ENCODE peak calls at places on chromosome 10, in eight cellular contexts. One of them, this sample, is unnamed.

GRCh38 chr10:73991846-73992245 is 6.1 kb upstream of the VCL start:
- DNase-seq in nephron progenitor cell: no peak
- DNase-seq in ovary: no peak
- DNase-seq in GM20000: peak; percentile 68
- DNase-seq in hepatocyte: no peak
- DNase-seq in GM13977: peak; percentile 69
- DNase-seq in GM06990: peak; percentile 54
- DNase-seq in cardiac fibroblast: no peak
- DNase-seq in this sample: peak; percentile 72

GRCh38 chr10:43605850-43606322 is 352 bp upstream of the ZNF485 start:
- DNase-seq in ovary: no peak
- DNase-seq in GM06990: no peak
- DNase-seq in GM20000: no peak
- DNase-seq in hepatocyte: no peak
- DNase-seq in GM13977: no peak
- DNase-seq in cardiac fibroblast: no peak
- DNase-seq in nephron progenitor cell: no peak
- DNase-seq in this sample: no peak

GRCh38 chr10:114613237-114613979 is 44.7 kb downstream of the ABLIM1 start:
- DNase-seq in GM20000: no peak
- DNase-seq in GM13977: no peak
- DNase-seq in nephron progenitor cell: no peak
- DNase-seq in hepatocyte: no peak
- DNase-seq in ovary: no peak
- DNase-seq in GM06990: no peak
- DNase-seq in cardiac fibroblast: no peak
- DNase-seq in this sample: no peak

GRCh38 chr10:50614444-50615137 is 9.2 kb downstream of the SGMS1 start:
- DNase-seq in ovary: no peak
- DNase-seq in GM06990: peak; percentile 3
- DNase-seq in nephron progenitor cell: peak; percentile 29
- DNase-seq in hepatocyte: peak; percentile 39
- DNase-seq in GM20000: no peak
- DNase-seq in GM13977: peak; percentile 28
- DNase-seq in cardiac fibroblast: no peak
- DNase-seq in this sample: peak; percentile 35

GRCh38 chr10:22391605-22392004 is 46.3 kb downstream of the SPAG6 start:
- DNase-seq in nephron progenitor cell: no peak
- DNase-seq in GM20000: no peak
- DNase-seq in cardiac fibroblast: no peak
- DNase-seq in GM13977: no peak
- DNase-seq in hepatocyte: no peak
- DNase-seq in ovary: no peak
- DNase-seq in GM06990: no peak
- DNase-seq in this sample: no peak

GRCh38 chr10:4018054-4018511 is 233.1 kb upstream of the KLF6 start:
- DNase-seq in GM13977: no peak
- DNase-seq in nephron progenitor cell: no peak
- DNase-seq in GM20000: no peak
- DNase-seq in hepatocyte: no peak
- DNase-seq in cardiac fibroblast: no peak
- DNase-seq in GM06990: no peak
- DNase-seq in ovary: no peak
- DNase-seq in this sample: no peak

GRCh38 chr10:54853883-54854282 is 52.9 kb upstream of the PCDH15 start:
- DNase-seq in hepatocyte: no peak
- DNase-seq in cardiac fibroblast: no peak
- DNase-seq in ovary: no peak
- DNase-seq in nephron progenitor cell: no peak
- DNase-seq in GM13977: no peak
- DNase-seq in GM20000: no peak
- DNase-seq in GM06990: no peak
- DNase-seq in this sample: no peak

GRCh38 chr10:97134202-97134601 is 51.6 kb downstream of the SLIT1 start:
- DNase-seq in nephron progenitor cell: no peak
- DNase-seq in GM13977: no peak
- DNase-seq in cardiac fibroblast: no peak
- DNase-seq in ovary: no peak
- DNase-seq in hepatocyte: no peak
- DNase-seq in GM20000: no peak
- DNase-seq in GM06990: no peak
- DNase-seq in this sample: no peak

GRCh38 chr10:110498087-110498981 is 627 bp downstream of the DUSP5 start:
- DNase-seq in cardiac fibroblast: peak; percentile 73
- DNase-seq in nephron progenitor cell: peak; percentile 71
- DNase-seq in ovary: peak; percentile 65
- DNase-seq in GM06990: peak; percentile 76
- DNase-seq in GM20000: peak; percentile 53
- DNase-seq in hepatocyte: peak; percentile 78
- DNase-seq in GM13977: peak; percentile 52
- DNase-seq in this sample: no peak

GRCh38 chr10:79253704-79254103 is 93.6 kb upstream of the PPIF start:
- DNase-seq in GM06990: no peak
- DNase-seq in cardiac fibroblast: no peak
- DNase-seq in ovary: no peak
- DNase-seq in GM13977: no peak
- DNase-seq in hepatocyte: no peak
- DNase-seq in GM20000: no peak
- DNase-seq in nephron progenitor cell: no peak
- DNase-seq in this sample: no peak

GRCh38 chr10:10528563-10528910 is 489.1 kb upstream of the CELF2 start:
- DNase-seq in GM13977: no peak
- DNase-seq in GM06990: no peak
- DNase-seq in nephron progenitor cell: no peak
- DNase-seq in GM20000: no peak
- DNase-seq in hepatocyte: no peak
- DNase-seq in cardiac fibroblast: peak; percentile 46
- DNase-seq in ovary: no peak
- DNase-seq in this sample: no peak

GRCh38 chr10:103663802-103664201 is 170.3 kb downstream of the NEURL1 start:
- DNase-seq in hepatocyte: no peak
- DNase-seq in ovary: no peak
- DNase-seq in GM13977: no peak
- DNase-seq in GM20000: no peak
- DNase-seq in GM06990: no peak
- DNase-seq in cardiac fibroblast: no peak
- DNase-seq in nephron progenitor cell: no peak
- DNase-seq in this sample: no peak

GRCh38 chr10:78343266-78343665 is 309.6 kb downstream of the RPS24 start:
- DNase-seq in cardiac fibroblast: no peak
- DNase-seq in hepatocyte: no peak
- DNase-seq in GM06990: no peak
- DNase-seq in GM20000: no peak
- DNase-seq in ovary: no peak
- DNase-seq in GM13977: no peak
- DNase-seq in nephron progenitor cell: no peak
- DNase-seq in this sample: no peak

GRCh38 chr10:86258940-86259339 is 107.7 kb downstream of the GRID1 start:
- DNase-seq in ovary: no peak
- DNase-seq in GM06990: no peak
- DNase-seq in GM13977: no peak
- DNase-seq in cardiac fibroblast: no peak
- DNase-seq in nephron progenitor cell: no peak
- DNase-seq in GM20000: no peak
- DNase-seq in hepatocyte: no peak
- DNase-seq in this sample: no peak

GRCh38 chr10:124105594-124105993 is 12.2 kb upstream of the CHST15 start:
- DNase-seq in cardiac fibroblast: no peak
- DNase-seq in GM20000: no peak
- DNase-seq in hepatocyte: no peak
- DNase-seq in nephron progenitor cell: no peak
- DNase-seq in GM13977: no peak
- DNase-seq in ovary: peak; percentile 35
- DNase-seq in GM06990: no peak
- DNase-seq in this sample: no peak

GRCh38 chr10:89431977-89432376 is 17.6 kb downstream of the IFIT5 start:
- DNase-seq in GM20000: no peak
- DNase-seq in ovary: no peak
- DNase-seq in hepatocyte: peak; percentile 50
- DNase-seq in GM13977: no peak
- DNase-seq in GM06990: no peak
- DNase-seq in cardiac fibroblast: peak; percentile 72
- DNase-seq in nephron progenitor cell: no peak
- DNase-seq in this sample: no peak

GRCh38 chr10:8702181-8702580 is 647.7 kb downstream of the GATA3 start:
- DNase-seq in GM20000: no peak
- DNase-seq in nephron progenitor cell: no peak
- DNase-seq in GM06990: no peak
- DNase-seq in ovary: no peak
- DNase-seq in GM13977: no peak
- DNase-seq in hepatocyte: no peak
- DNase-seq in cardiac fibroblast: no peak
- DNase-seq in this sample: no peak

GRCh38 chr10:93752761-93753160 is 5.0 kb upstream of the LGI1 start:
- DNase-seq in hepatocyte: peak; percentile 78
- DNase-seq in cardiac fibroblast: peak; percentile 45
- DNase-seq in GM20000: no peak
- DNase-seq in ovary: no peak
- DNase-seq in GM13977: no peak
- DNase-seq in GM06990: no peak
- DNase-seq in nephron progenitor cell: no peak
- DNase-seq in this sample: no peak

GRCh38 chr10:78407009-78407711 is 373.5 kb downstream of the RPS24 start:
- DNase-seq in ovary: peak; percentile 94
- DNase-seq in nephron progenitor cell: peak; percentile 95
- DNase-seq in cardiac fibroblast: peak; percentile 96
- DNase-seq in GM20000: peak; percentile 56
- DNase-seq in hepatocyte: peak; percentile 93
- DNase-seq in GM06990: peak; percentile 22
- DNase-seq in GM13977: peak; percentile 68
- DNase-seq in this sample: peak; percentile 65

GRCh38 chr10:110793128-110793812 is 78.5 kb upstream of the PDCD4 start:
- DNase-seq in nephron progenitor cell: no peak
- DNase-seq in GM20000: no peak
- DNase-seq in hepatocyte: no peak
- DNase-seq in GM06990: no peak
- DNase-seq in ovary: no peak
- DNase-seq in GM13977: no peak
- DNase-seq in cardiac fibroblast: no peak
- DNase-seq in this sample: no peak

GRCh38 chr10:105056413-105056812 is 415.3 kb downstream of the SORCS3 start:
- DNase-seq in hepatocyte: no peak
- DNase-seq in GM06990: no peak
- DNase-seq in GM13977: no peak
- DNase-seq in GM20000: no peak
- DNase-seq in cardiac fibroblast: no peak
- DNase-seq in ovary: no peak
- DNase-seq in nephron progenitor cell: no peak
- DNase-seq in this sample: no peak
- TF ChIP-seq CTCF in hepatocyte: no peak
- TF ChIP-seq CTCF in GM06990: no peak
- TF ChIP-seq CTCF in GM13977: no peak
- TF ChIP-seq CTCF in GM20000: no peak
- TF ChIP-seq CTCF in cardiac fibroblast: no peak
- TF ChIP-seq CTCF in ovary: no peak
- TF ChIP-seq CTCF in nephron progenitor cell: no peak
- TF ChIP-seq CTCF in this sample: no peak

GRCh38 chr10:128843972-128844371 is 623.1 kb upstream of the MGMT start:
- DNase-seq in GM06990: no peak
- DNase-seq in GM13977: no peak
- DNase-seq in hepatocyte: no peak
- DNase-seq in nephron progenitor cell: no peak
- DNase-seq in ovary: no peak
- DNase-seq in cardiac fibroblast: peak; percentile 44
- DNase-seq in GM20000: no peak
- DNase-seq in this sample: no peak
- TF ChIP-seq CTCF in GM06990: no peak
- TF ChIP-seq CTCF in GM13977: no peak
- TF ChIP-seq CTCF in hepatocyte: peak; percentile 45
- TF ChIP-seq CTCF in nephron progenitor cell: peak; percentile 27
- TF ChIP-seq CTCF in ovary: no peak
- TF ChIP-seq CTCF in cardiac fibroblast: no peak
- TF ChIP-seq CTCF in GM20000: no peak
- TF ChIP-seq CTCF in this sample: no peak

GRCh38 chr10:30121401-30121800 is 62.0 kb upstream of the JCAD start:
- DNase-seq in ovary: no peak
- DNase-seq in GM13977: no peak
- DNase-seq in GM06990: no peak
- DNase-seq in nephron progenitor cell: no peak
- DNase-seq in hepatocyte: no peak
- DNase-seq in cardiac fibroblast: peak; percentile 1
- DNase-seq in GM20000: no peak
- DNase-seq in this sample: no peak

GRCh38 chr10:30127120-30127541 is 67.7 kb upstream of the JCAD start:
- DNase-seq in hepatocyte: peak; percentile 23
- DNase-seq in GM13977: no peak
- DNase-seq in ovary: no peak
- DNase-seq in GM20000: no peak
- DNase-seq in cardiac fibroblast: peak; percentile 69
- DNase-seq in GM06990: no peak
- DNase-seq in nephron progenitor cell: no peak
- DNase-seq in this sample: no peak

GRCh38 chr10:30124706-30125105 is 65.3 kb upstream of the JCAD start:
- DNase-seq in GM06990: no peak
- DNase-seq in cardiac fibroblast: no peak
- DNase-seq in GM13977: no peak
- DNase-seq in ovary: no peak
- DNase-seq in nephron progenitor cell: no peak
- DNase-seq in GM20000: no peak
- DNase-seq in hepatocyte: no peak
- DNase-seq in this sample: no peak

DNA sequence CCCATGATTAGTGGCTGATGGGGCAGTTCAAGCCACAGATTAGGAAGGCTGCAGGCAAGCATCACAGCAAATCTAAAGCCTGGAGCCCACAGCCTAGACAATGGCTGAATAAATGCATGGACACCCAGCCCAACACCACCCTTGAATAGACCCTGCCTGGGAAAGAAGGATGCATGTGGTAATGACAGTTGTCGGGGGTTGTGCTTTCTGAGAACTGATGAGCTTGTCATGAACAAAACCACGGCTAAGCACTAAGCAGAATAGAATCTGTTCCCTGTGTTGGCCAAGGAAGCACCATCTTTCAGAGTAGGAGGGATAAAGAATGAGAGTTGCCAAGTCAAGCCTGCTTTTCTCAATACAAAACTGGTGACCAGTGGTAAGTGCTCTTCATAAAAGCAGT is 66.1 kb upstream of the JCAD start:
- DNase-seq in cardiac fibroblast: no peak
- DNase-seq in nephron progenitor cell: no peak
- DNase-seq in GM06990: no peak
- DNase-seq in hepatocyte: no peak
- DNase-seq in ovary: no peak
- DNase-seq in GM13977: no peak
- DNase-seq in GM20000: no peak
- DNase-seq in this sample: no peak
- TF ChIP-seq CTCF in cardiac fibroblast: no peak
- TF ChIP-seq CTCF in nephron progenitor cell: no peak
- TF ChIP-seq CTCF in GM06990: no peak
- TF ChIP-seq CTCF in hepatocyte: no peak
- TF ChIP-seq CTCF in ovary: no peak
- TF ChIP-seq CTCF in GM13977: no peak
- TF ChIP-seq CTCF in GM20000: no peak
- TF ChIP-seq CTCF in this sample: no peak

DNA sequence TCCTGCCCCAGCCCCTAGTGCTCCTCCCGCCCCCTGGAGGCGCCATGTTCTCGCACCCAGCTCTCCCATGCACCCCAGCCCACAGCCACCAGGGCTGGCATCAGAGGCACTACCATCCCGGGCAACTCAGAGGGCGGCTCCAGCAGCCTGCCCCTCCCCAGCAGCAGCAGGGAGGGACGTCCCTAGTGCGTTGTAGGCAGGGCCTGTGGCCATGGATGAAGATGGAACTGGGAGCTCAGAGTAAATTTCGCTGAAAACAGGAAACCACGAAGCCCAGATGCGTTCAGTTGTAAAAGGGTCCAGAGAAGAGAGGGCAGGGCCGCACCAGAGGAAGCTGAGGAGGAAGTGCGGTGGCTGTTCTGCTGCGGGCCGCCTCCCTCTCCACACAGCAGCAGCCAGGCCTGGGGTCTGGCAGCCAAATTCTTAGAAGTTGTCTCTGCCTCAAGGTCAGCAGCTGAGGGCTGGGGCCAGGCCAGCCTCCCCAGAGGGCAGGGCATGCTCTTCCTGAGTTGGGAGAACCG is 24.6 kb downstream of the VSIR start:
- DNase-seq in cardiac fibroblast: peak; percentile 38
- DNase-seq in nephron progenitor cell: no peak
- DNase-seq in ovary: peak; percentile 89
- DNase-seq in hepatocyte: no peak
- DNase-seq in GM06990: peak; percentile 65
- DNase-seq in GM13977: peak; percentile 67
- DNase-seq in GM20000: peak; percentile 65
- DNase-seq in this sample: peak; percentile 65
- TF ChIP-seq CTCF in cardiac fibroblast: no peak
- TF ChIP-seq CTCF in nephron progenitor cell: no peak
- TF ChIP-seq CTCF in ovary: no peak
- TF ChIP-seq CTCF in hepatocyte: no peak
- TF ChIP-seq CTCF in GM06990: peak; percentile 14
- TF ChIP-seq CTCF in GM13977: no peak
- TF ChIP-seq CTCF in GM20000: no peak
- TF ChIP-seq CTCF in this sample: no peak